ENCODE peak calls at places on chromosomes 4 and X, in five cellular contexts. H, L, R, M and P are unnamed samples. For H3K36me3, the result is how much of the 10 kb centered on the place peaks cover.

GRCh38 chr4:17567267-17567666 is 9.7 kb upstream of the LAP3 start:
- DNase-seq in R (no peak), M (no peak), L (no peak), H (no peak), P (no peak)

GRCh38 chr4:139005774-139006173 is 9.8 kb upstream of the NOCT start:
- DNase-seq in R (no peak), M (no peak), L (no peak), H (no peak), P (no peak)

GRCh38 chr4:53321151-53321987 is 44.5 kb downstream of the SCFD2 start:
- DNase-seq in H (no peak), R (no peak), L (no peak), M (no peak), P (no peak)

GRCh38 chrX:148885203-148885602 is 384.8 kb downstream of the AFF2 start:
- DNase-seq in M (no peak), R (no peak), H (no peak), L (no peak), P (no peak)

GRCh38 chrX:37824491-37825224 is 22.7 kb downstream of the DYNLT3 start:
- DNase-seq in L (no peak), H (no peak), M (no peak), R (no peak), P (no peak)

GRCh38 chrX:152813211-152813610 is 17.3 kb downstream of the CETN2 start:
- DNase-seq in M (no peak), H (no peak), R (no peak), L (no peak), P (no peak)

GRCh38 chrX:10904220-10904619 is 206.9 kb upstream of the HCCS start:
- DNase-seq in M (no peak), R (no peak), L (no peak), H (no peak), P (no peak)

GRCh38 chr4:16196482-16197393 is 29.5 kb downstream of the TAPT1 start:
- DNase-seq in H (no peak), M (no peak), R (no peak), L (peak), P (no peak)

GRCh38 chr4:1381944-1382541 is 24.2 kb downstream of the NKX1-1 start:
- DNase-seq in L (no peak), R (no peak), M (peak), H (no peak), P (peak)

GRCh38 chr4:46124773-46125172 is 919 bp upstream of the GABRG1 start:
- DNase-seq in R (no peak), M (no peak), H (no peak), L (peak), P (no peak)

GRCh38 chrX:41616935-41617334 is 71.8 kb upstream of the GPR34 start:
- DNase-seq in L (no peak), M (no peak), H (no peak), R (no peak), P (no peak)

GRCh38 chr4:19776021-19776459 is 475.7 kb upstream of the SLIT2 start:
- DNase-seq in R (no peak), H (no peak), L (peak), M (no peak), P (no peak)

GRCh38 chrX:56343664-56344063 is 111.5 kb downstream of the KLF8 start:
- DNase-seq in M (no peak), R (no peak), H (no peak), L (no peak), P (no peak)

GRCh38 chrX:107168259-107168658 is 38.0 kb downstream of the NUP62CL start:
- DNase-seq in L (no peak), M (no peak), H (no peak), R (no peak), P (no peak)

GRCh38 chr4:176044589-176044951 is 21.1 kb upstream of the WDR17 start:
- DNase-seq in L (no peak), H (no peak), R (no peak), M (no peak), P (no peak)

GRCh38 chr4:7398104-7398423 is 36.7 kb downstream of the PSAPL1 start:
- DNase-seq in M (peak), R (no peak), H (peak), L (no peak), P (no peak)

GRCh38 chrX:153669901-153670731 is 3.5 kb downstream of the PNCK start:
- DNase-seq in H (no peak), M (no peak), R (no peak), L (no peak), P (no peak)

GRCh38 chrX:115330498-115331138 is 41.1 kb downstream of the LUZP4 start:
- DNase-seq in M (no peak), R (no peak), H (peak), L (peak), P (no peak)

GRCh38 chr4:80500593-80500992 is 165.1 kb downstream of the CFAP299 start:
- DNase-seq in L (no peak), M (no peak), R (no peak), H (no peak), P (no peak)

GRCh38 chr4:102324725-102325124 is 20.6 kb downstream of the SLC39A8 start:
- DNase-seq in R (no peak), M (no peak), L (no peak), H (no peak), P (no peak)

GRCh38 chrX:77412631-77413030 is 34.6 kb upstream of the FGF16 start:
- DNase-seq in M (no peak), L (no peak), H (no peak), R (no peak), P (no peak)

GRCh38 chrX:77415882-77416281 is 31.3 kb upstream of the FGF16 start:
- DNase-seq in L (no peak), M (no peak), H (no peak), R (no peak), P (no peak)

DNA sequence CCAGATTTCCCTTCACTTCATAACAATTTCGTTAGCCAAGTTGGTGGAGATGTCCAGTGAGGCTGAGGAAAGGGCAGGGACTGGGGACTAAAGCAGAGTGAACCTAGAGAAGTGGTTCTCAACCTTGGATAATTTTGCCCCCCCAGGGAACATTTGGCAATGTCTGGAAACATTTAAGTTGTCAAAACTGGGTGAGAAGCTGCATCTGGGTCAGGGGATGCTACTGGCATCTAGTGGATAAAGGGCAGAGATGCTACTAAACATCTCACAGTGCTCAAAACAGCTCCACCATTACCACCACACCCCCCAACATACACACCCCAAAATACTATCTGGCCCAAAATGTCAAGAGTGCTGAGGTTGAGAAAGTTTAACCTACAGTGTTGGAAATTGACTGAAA is 32.0 kb upstream of the FGF16 start:
- DNase-seq in H (no peak), R (no peak), M (no peak), L (no peak), P (no peak)
- H3K27ac ChIP-seq in H (no peak), R (no peak), M (no peak), L (no peak), P (no peak)

GRCh38 chr4:38308728-38309315 is 348.6 kb downstream of the PTTG2 start:
- DNase-seq in M (no peak), R (no peak), L (no peak), H (no peak), P (no peak)

GRCh38 chr4:38311495-38311894 is 351.3 kb downstream of the PTTG2 start:
- DNase-seq in L (no peak), M (no peak), R (no peak), H (no peak), P (no peak)

GRCh38 chr4:38310446-38311043 is 350.3 kb downstream of the PTTG2 start:
- DNase-seq in M (no peak), H (no peak), L (no peak), R (no peak), P (no peak)

GRCh38 chr4:38306482-38307071 is 346.4 kb downstream of the PTTG2 start:
- DNase-seq in H (no peak), M (no peak), L (no peak), R (no peak), P (no peak)

GRCh38 chr4:38309471-38309870 is 349.3 kb downstream of the PTTG2 start:
- DNase-seq in H (no peak), R (no peak), M (no peak), L (no peak), P (no peak)
- H3K36me3 ChIP-seq in H (under half), R (under half), M (under half), L (under half), P (under half)

DNA sequence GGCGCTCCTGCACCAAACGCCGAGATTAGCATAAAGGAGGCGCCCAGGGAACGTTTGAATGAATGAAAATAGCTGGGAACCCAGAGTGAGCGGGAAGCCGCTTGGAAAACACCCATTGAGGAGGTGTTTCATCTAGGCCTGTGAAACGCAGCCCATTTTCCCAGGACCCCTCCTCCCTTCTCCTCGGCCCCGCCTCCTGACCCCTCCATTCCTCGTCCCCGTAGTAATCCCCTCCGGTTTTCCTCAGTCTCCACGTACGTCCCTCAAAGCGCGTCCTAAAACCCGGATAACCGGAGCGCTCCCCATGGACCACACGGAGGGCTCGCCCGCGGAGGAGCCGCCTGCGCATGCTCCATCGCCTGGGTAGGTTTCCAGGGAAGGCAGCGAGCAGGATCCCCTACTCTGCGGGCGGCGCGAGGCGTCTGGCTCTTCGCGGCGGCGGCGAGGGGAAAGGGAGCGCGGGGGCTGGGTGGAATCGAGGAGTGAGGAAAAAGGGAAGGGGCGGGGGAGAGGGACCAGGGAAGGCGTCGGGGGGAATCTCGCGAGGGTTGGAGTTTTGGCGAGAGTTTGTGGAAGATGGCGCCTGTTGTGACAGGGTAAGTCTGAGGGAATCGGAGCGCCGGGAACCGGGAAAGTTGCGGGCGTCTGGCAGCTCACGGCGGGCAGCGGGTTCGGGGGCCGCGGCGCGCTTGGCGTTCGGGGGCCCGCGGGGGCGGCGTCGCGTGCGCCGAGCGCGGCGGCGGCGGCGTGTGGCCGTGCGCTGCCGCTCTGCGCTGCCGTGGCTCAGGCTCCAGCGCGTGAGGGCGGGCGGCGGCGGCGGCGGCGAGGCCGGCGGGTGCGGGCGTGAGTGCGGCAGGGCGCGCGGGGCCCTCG is at the start of gene RBPJ:
- DNase-seq in L (peak), M (peak), R (peak), H (peak), P (peak)
- TF ChIP-seq POLR2A in L (peak), M (peak), R (peak), H (peak), P (peak)

DNA sequence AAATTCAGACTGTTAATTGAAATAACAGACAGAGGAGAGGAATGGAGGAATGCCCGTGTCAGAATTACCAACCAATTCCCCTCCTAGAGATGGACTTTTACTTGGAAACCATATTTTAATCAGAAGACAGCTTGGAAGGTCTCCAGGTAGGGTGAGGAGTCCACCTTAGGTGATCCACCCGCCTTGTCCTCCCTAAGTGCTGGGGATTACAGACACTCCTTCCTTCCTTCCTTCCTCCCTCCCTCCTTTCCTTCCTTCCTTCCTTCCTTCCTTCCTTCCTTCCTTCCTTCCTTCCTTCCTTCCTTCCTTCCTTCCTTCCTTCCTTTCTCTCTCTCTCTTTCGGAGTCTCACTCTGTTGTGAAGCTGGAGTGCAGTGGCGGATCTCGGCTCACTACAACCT is 328.0 kb downstream of the RAPGEF2 start:
- DNase-seq in R (no peak), L (no peak), H (no peak), M (no peak), P (no peak)
- H3K27ac ChIP-seq in R (no peak), L (no peak), H (no peak), M (no peak), P (no peak)

GRCh38 chrX:101398694-101399093 is 7.9 kb downstream of the RPL36A start:
- DNase-seq in L (no peak), M (no peak), R (no peak), H (no peak), P (no peak)
- H3K36me3 ChIP-seq in L (under half), M (under half), R (under half), H (under half), P (under half)

GRCh38 chr4:153488719-153489384 is 22.7 kb downstream of the TMEM131L start:
- DNase-seq in R (no peak), M (peak), L (no peak), H (no peak), P (peak)

GRCh38 chr4:153485860-153486259 is 19.7 kb downstream of the TMEM131L start:
- DNase-seq in M (no peak), H (no peak), L (no peak), R (no peak), P (no peak)

GRCh38 chr4:153486281-153487151 is 20.4 kb downstream of the TMEM131L start:
- DNase-seq in M (peak), H (peak), R (no peak), L (no peak), P (no peak)

GRCh38 chr4:153489856-153490558 is 23.8 kb downstream of the TMEM131L start:
- DNase-seq in M (no peak), H (no peak), R (no peak), L (no peak), P (no peak)

DNA sequence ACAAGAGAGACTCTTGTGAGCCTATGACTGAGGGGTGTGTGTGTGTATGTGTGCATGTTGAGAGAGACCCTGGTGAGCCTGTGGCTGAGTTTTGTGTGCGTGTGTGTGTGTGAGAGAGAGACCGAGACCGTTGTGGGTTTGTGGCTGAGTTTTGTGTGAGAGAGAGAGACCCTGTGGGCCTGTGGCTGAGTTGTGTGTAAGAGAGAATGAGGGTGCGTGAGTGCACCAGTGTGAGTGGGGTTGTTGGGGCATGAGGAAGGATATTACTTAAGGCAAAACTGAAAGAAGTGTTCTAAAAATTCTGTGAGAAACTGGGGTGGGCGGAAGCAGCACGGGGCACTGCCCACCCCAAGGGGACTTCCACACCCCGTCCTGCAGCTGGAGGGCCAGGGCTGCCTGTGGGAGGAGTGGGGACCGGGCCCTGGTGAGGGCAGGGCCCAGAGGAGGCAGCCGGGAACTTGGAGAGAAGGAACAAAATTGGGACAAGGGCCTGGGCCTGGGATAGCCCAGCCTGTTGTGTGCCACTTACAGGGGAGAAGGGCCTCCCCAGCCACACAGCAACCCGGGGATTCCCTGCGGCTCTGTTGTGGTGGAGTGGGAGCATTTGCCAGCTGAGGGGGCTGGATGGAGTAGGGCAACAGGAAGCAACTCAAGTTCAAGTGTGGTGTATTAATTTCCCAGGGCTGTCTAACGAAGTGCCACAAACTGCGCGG is 22.0 kb downstream of the TMEM131L start:
- DNase-seq in R (no peak), M (peak), L (no peak), H (no peak), P (peak)
- TF ChIP-seq POLR2A in R (no peak), M (no peak), L (no peak), H (no peak), P (no peak)

DNA sequence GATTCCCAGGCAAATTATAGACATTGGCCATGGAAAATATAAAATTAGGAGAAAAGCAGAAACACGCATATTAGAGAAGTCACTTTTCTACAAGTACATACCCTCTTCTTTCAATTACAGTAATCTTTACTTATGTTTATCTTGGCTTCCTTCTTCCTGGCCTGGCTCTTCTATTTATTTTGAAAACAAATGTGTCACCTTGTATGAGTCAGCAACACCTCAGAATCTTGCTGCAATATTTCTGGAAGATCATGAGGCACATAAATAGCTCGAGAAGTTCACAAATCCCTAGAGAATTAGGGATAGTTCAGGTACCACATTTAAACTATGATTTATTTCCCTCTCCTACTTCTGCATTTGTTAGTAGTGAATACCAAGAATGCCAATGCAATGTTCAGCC is 124.6 kb downstream of the ANOS1 start:
- DNase-seq in L (no peak), M (no peak), H (no peak), R (no peak), P (no peak)
- H3K27ac ChIP-seq in L (no peak), M (no peak), H (no peak), R (no peak), P (no peak)